ENCODE peak calls at places on chromosomes 11 and 22, in seven cellular contexts. One of them, this sample, is unnamed.

GRCh38 chr22:21624880-21625791 is 4.7 kb downstream of the YDJC start:
- DNase-seq in HFFc6: no peak
- DNase-seq in uterus: no peak
- DNase-seq in lower lobe of right lung: no peak
- DNase-seq in kidney epithelial cell: no peak
- DNase-seq in neural crest cell: no peak
- DNase-seq in ovary: no peak
- DNase-seq in this sample: no peak

GRCh38 chr22:27022256-27022655 is 364.9 kb downstream of the MIAT start:
- DNase-seq in HFFc6: no peak
- DNase-seq in uterus: no peak
- DNase-seq in lower lobe of right lung: no peak
- DNase-seq in kidney epithelial cell: peak; percentile 18
- DNase-seq in neural crest cell: no peak
- DNase-seq in ovary: no peak
- DNase-seq in this sample: no peak

GRCh38 chr11:69654660-69655478 is 13.9 kb downstream of the CCND1 start:
- DNase-seq in HFFc6: no peak
- DNase-seq in uterus: no peak
- DNase-seq in lower lobe of right lung: no peak
- DNase-seq in kidney epithelial cell: no peak
- DNase-seq in neural crest cell: no peak
- DNase-seq in ovary: peak; percentile 29
- DNase-seq in this sample: no peak

GRCh38 chr11:121696177-121696863 is 243.6 kb upstream of the SORL1-AS1 start:
- DNase-seq in HFFc6: no peak
- DNase-seq in uterus: no peak
- DNase-seq in lower lobe of right lung: no peak
- DNase-seq in kidney epithelial cell: no peak
- DNase-seq in neural crest cell: no peak
- DNase-seq in ovary: no peak
- DNase-seq in this sample: no peak

GRCh38 chr11:64887757-64888405 is 9.5 kb upstream of the EHD1 start:
- DNase-seq in HFFc6: no peak
- DNase-seq in uterus: peak; percentile 83
- DNase-seq in lower lobe of right lung: peak; percentile 91
- DNase-seq in kidney epithelial cell: no peak
- DNase-seq in neural crest cell: peak; percentile 80
- DNase-seq in ovary: peak; percentile 88
- DNase-seq in this sample: peak; percentile 76

GRCh38 chr11:44190883-44191230 is 95.4 kb downstream of the EXT2 start:
- DNase-seq in HFFc6: no peak
- DNase-seq in uterus: no peak
- DNase-seq in lower lobe of right lung: no peak
- DNase-seq in kidney epithelial cell: no peak
- DNase-seq in neural crest cell: no peak
- DNase-seq in ovary: no peak
- DNase-seq in this sample: no peak

GRCh38 chr11:94544582-94544831 is 786 bp downstream of the FUT4 start:
- DNase-seq in HFFc6: no peak
- DNase-seq in uterus: no peak
- DNase-seq in lower lobe of right lung: peak; percentile 60
- DNase-seq in kidney epithelial cell: no peak
- DNase-seq in neural crest cell: no peak
- DNase-seq in ovary: no peak
- DNase-seq in this sample: no peak

GRCh38 chr22:41582694-41583093 is 6.9 kb downstream of the PMM1 start:
- DNase-seq in HFFc6: no peak
- DNase-seq in uterus: no peak
- DNase-seq in lower lobe of right lung: no peak
- DNase-seq in kidney epithelial cell: no peak
- DNase-seq in neural crest cell: no peak
- DNase-seq in ovary: no peak
- DNase-seq in this sample: no peak

GRCh38 chr11:101127348-101127698 is 2.3 kb downstream of the PGR start:
- DNase-seq in HFFc6: no peak
- DNase-seq in uterus: peak; percentile 38
- DNase-seq in lower lobe of right lung: peak; percentile 48
- DNase-seq in kidney epithelial cell: no peak
- DNase-seq in neural crest cell: peak; percentile 9
- DNase-seq in ovary: no peak
- DNase-seq in this sample: no peak

GRCh38 chr22:31896472-31896871 is 47.9 kb upstream of the YWHAH start:
- DNase-seq in HFFc6: no peak
- DNase-seq in uterus: no peak
- DNase-seq in lower lobe of right lung: no peak
- DNase-seq in kidney epithelial cell: no peak
- DNase-seq in neural crest cell: no peak
- DNase-seq in ovary: no peak
- DNase-seq in this sample: no peak

GRCh38 chr11:47377571-47378010 is 756 bp downstream of the SPI1 start:
- DNase-seq in HFFc6: no peak
- DNase-seq in uterus: no peak
- DNase-seq in lower lobe of right lung: no peak
- DNase-seq in kidney epithelial cell: no peak
- DNase-seq in neural crest cell: no peak
- DNase-seq in ovary: peak; percentile 30
- DNase-seq in this sample: no peak

GRCh38 chr22:27564806-27565205 is 236.8 kb downstream of the MN1 start:
- DNase-seq in HFFc6: no peak
- DNase-seq in uterus: no peak
- DNase-seq in lower lobe of right lung: no peak
- DNase-seq in kidney epithelial cell: no peak
- DNase-seq in neural crest cell: no peak
- DNase-seq in ovary: no peak
- DNase-seq in this sample: no peak

GRCh38 chr11:77517753-77518152 is 43.9 kb upstream of the PAK1 start:
- DNase-seq in HFFc6: no peak
- DNase-seq in uterus: no peak
- DNase-seq in lower lobe of right lung: no peak
- DNase-seq in kidney epithelial cell: no peak
- DNase-seq in neural crest cell: no peak
- DNase-seq in ovary: no peak
- DNase-seq in this sample: no peak

GRCh38 chr22:22552630-22553029 is 6.4 kb downstream of the PRAME start:
- DNase-seq in HFFc6: no peak
- DNase-seq in uterus: no peak
- DNase-seq in lower lobe of right lung: no peak
- DNase-seq in kidney epithelial cell: no peak
- DNase-seq in neural crest cell: peak; percentile 10
- DNase-seq in ovary: no peak
- DNase-seq in this sample: no peak

GRCh38 chr22:31603081-31603525 is 58.9 kb downstream of the PISD start:
- DNase-seq in HFFc6: no peak
- DNase-seq in uterus: no peak
- DNase-seq in lower lobe of right lung: no peak
- DNase-seq in kidney epithelial cell: no peak
- DNase-seq in neural crest cell: no peak
- DNase-seq in ovary: no peak
- DNase-seq in this sample: no peak

GRCh38 chr11:121035823-121036222 is 11.9 kb downstream of the TBCEL start:
- DNase-seq in HFFc6: no peak
- DNase-seq in uterus: no peak
- DNase-seq in lower lobe of right lung: no peak
- DNase-seq in kidney epithelial cell: no peak
- DNase-seq in neural crest cell: no peak
- DNase-seq in ovary: no peak
- DNase-seq in this sample: no peak

GRCh38 chr11:34599406-34599901 is 21.4 kb upstream of the EHF start:
- DNase-seq in HFFc6: peak; percentile 90
- DNase-seq in uterus: no peak
- DNase-seq in lower lobe of right lung: no peak
- DNase-seq in kidney epithelial cell: no peak
- DNase-seq in neural crest cell: no peak
- DNase-seq in ovary: no peak
- DNase-seq in this sample: no peak

GRCh38 chr11:12893787-12894672 is 115.1 kb upstream of the RASSF10 start:
- DNase-seq in HFFc6: peak; percentile 53
- DNase-seq in uterus: peak; percentile 70
- DNase-seq in lower lobe of right lung: peak; percentile 60
- DNase-seq in kidney epithelial cell: no peak
- DNase-seq in neural crest cell: peak; percentile 75
- DNase-seq in ovary: peak; percentile 76
- DNase-seq in this sample: peak; percentile 29

DNA sequence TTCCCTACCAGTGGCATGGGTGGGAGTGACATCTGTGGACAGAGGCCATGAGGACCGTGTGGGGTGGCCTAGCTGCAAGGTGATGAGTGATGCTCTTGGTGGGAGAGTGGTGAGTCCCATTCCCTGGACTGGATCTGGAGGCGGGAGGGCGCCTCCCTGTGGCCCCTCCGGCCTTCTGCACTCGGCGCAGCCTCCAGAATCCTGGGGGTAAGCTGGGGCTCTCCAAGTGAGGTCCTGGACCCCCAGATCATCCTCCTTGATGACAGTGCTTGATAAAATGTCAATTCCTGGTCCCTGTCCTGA is 32.3 kb upstream of the PRR5 start:
- DNase-seq in HFFc6: no peak
- DNase-seq in uterus: no peak
- DNase-seq in lower lobe of right lung: no peak
- DNase-seq in kidney epithelial cell: no peak
- DNase-seq in neural crest cell: no peak
- DNase-seq in ovary: no peak
- DNase-seq in this sample: no peak
- TF ChIP-seq CTCF in HFFc6: peak; percentile 56
- TF ChIP-seq CTCF in uterus: no peak
- TF ChIP-seq CTCF in lower lobe of right lung: no peak
- TF ChIP-seq CTCF in kidney epithelial cell: peak; percentile 54
- TF ChIP-seq CTCF in neural crest cell: peak; percentile 55
- TF ChIP-seq CTCF in ovary: no peak
- TF ChIP-seq CTCF in this sample: no peak

DNA sequence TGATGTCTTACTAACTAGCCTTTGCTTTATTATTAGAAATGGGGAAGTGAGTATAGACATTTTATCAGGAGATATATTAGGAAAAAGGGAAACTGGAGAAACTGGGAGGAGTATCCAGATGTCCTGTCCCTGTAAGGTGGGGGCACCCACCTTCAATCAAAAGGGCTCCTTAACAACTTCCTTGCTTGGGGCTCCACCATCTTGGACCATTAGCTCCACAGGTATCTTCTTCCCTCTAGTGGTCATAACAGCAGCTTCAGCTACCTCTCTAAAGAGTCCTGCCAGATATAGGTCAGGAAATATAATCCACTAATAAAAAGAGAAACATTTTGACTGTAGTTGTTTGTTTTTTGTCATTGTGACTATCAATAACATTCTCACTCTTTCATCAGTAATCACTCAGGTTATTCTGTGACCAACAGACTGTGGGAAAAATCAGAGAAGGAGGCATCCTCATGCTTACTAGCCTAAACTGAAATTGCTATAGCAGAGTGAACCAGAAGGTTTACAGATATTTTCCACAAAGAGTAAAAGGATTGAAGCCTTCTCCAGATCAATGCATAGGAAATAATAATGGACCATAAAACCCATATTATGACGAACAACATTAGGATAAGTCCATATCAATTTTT is 10.4 kb downstream of the OR51B4 start:
- DNase-seq in HFFc6: peak; percentile 42
- DNase-seq in uterus: no peak
- DNase-seq in lower lobe of right lung: no peak
- DNase-seq in kidney epithelial cell: no peak
- DNase-seq in neural crest cell: no peak
- DNase-seq in ovary: no peak
- DNase-seq in this sample: no peak
- TF ChIP-seq CTCF in HFFc6: peak; percentile 86
- TF ChIP-seq CTCF in uterus: no peak
- TF ChIP-seq CTCF in lower lobe of right lung: peak; percentile 26
- TF ChIP-seq CTCF in kidney epithelial cell: peak; percentile 68
- TF ChIP-seq CTCF in neural crest cell: peak; percentile 65
- TF ChIP-seq CTCF in ovary: no peak
- TF ChIP-seq CTCF in this sample: no peak

DNA sequence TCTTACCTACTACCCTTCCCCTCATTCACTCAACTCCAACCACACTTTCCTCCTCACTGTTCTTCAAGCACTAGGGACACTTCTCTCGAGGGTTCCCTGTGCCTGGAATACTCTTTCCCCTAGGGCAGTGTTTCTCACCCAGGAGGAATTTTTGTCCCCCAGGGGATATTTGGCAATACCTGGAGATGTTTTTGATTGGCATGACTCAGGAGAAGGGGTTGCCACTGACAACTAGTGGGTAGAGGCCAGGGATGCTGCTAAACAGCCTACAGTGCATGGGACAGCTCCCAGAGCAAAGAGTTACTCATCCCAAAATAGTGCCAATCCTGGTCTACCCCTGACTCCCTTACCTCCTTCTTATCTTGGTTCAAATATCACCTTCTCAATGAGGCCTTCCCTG is 40.0 kb downstream of the BTG4 start:
- DNase-seq in HFFc6: no peak
- DNase-seq in uterus: no peak
- DNase-seq in lower lobe of right lung: no peak
- DNase-seq in kidney epithelial cell: no peak
- DNase-seq in neural crest cell: no peak
- DNase-seq in ovary: no peak
- DNase-seq in this sample: no peak
- TF ChIP-seq CTCF in HFFc6: no peak
- TF ChIP-seq CTCF in uterus: no peak
- TF ChIP-seq CTCF in lower lobe of right lung: no peak
- TF ChIP-seq CTCF in kidney epithelial cell: no peak
- TF ChIP-seq CTCF in neural crest cell: no peak
- TF ChIP-seq CTCF in ovary: no peak
- TF ChIP-seq CTCF in this sample: no peak

GRCh38 chr11:10451399-10452116 is 3.5 kb upstream of the AMPD3 start:
- DNase-seq in HFFc6: no peak
- DNase-seq in uterus: no peak
- DNase-seq in lower lobe of right lung: no peak
- DNase-seq in kidney epithelial cell: no peak
- DNase-seq in neural crest cell: no peak
- DNase-seq in ovary: no peak
- DNase-seq in this sample: no peak
- TF ChIP-seq CTCF in HFFc6: peak; percentile 11
- TF ChIP-seq CTCF in uterus: no peak
- TF ChIP-seq CTCF in lower lobe of right lung: no peak
- TF ChIP-seq CTCF in kidney epithelial cell: no peak
- TF ChIP-seq CTCF in neural crest cell: no peak
- TF ChIP-seq CTCF in ovary: no peak
- TF ChIP-seq CTCF in this sample: peak; percentile 8

This sample was measured in CD4-positive, alpha-beta T cell.